ENCODE peak calls at places on chromosome 2, in five cellular contexts. One of them, this sample, is unnamed.
A peak's percentile ranks its signal among the peaks of the same experiment; 100 is the strongest.

GRCh38 chr2:178363252-178363651 is 87.7 kb downstream of the PRKRA start:
- DNase-seq in AG09309: peak; percentile 7
- DNase-seq in AG10803: peak; percentile 27
- DNase-seq in lower lobe of right lung: no peak
- DNase-seq in GM12865: no peak
- DNase-seq in this sample: no peak

GRCh38 chr2:10525573-10526265 is 77.6 kb upstream of the ODC1 start:
- DNase-seq in AG09309: no peak
- DNase-seq in AG10803: no peak
- DNase-seq in lower lobe of right lung: no peak
- DNase-seq in GM12865: no peak
- DNase-seq in this sample: no peak

GRCh38 chr2:172806426-172807008 is 70.9 kb downstream of the RAPGEF4 start:
- DNase-seq in AG09309: no peak
- DNase-seq in AG10803: peak; percentile 60
- DNase-seq in lower lobe of right lung: no peak
- DNase-seq in GM12865: peak; percentile 48
- DNase-seq in this sample: peak; percentile 76

GRCh38 chr2:37283207-37283606 is 41.4 kb downstream of the PRKD3 start:
- DNase-seq in AG09309: peak; percentile 68
- DNase-seq in AG10803: peak; percentile 85
- DNase-seq in lower lobe of right lung: no peak
- DNase-seq in GM12865: no peak
- DNase-seq in this sample: peak; percentile 85

GRCh38 chr2:110983130-110983529 is 137.6 kb upstream of the BCL2L11 start:
- DNase-seq in AG09309: no peak
- DNase-seq in AG10803: no peak
- DNase-seq in lower lobe of right lung: no peak
- DNase-seq in GM12865: no peak
- DNase-seq in this sample: peak; percentile 20

GRCh38 chr2:75289771-75290170 is 90.5 kb upstream of the TACR1 start:
- DNase-seq in AG09309: no peak
- DNase-seq in AG10803: peak; percentile 42
- DNase-seq in lower lobe of right lung: no peak
- DNase-seq in GM12865: no peak
- DNase-seq in this sample: no peak

GRCh38 chr2:203360833-203361430 is 32.7 kb downstream of the ABI2 start:
- DNase-seq in AG09309: no peak
- DNase-seq in AG10803: no peak
- DNase-seq in lower lobe of right lung: no peak
- DNase-seq in GM12865: peak; percentile 21
- DNase-seq in this sample: peak; percentile 71

GRCh38 chr2:232085179-232085578 is 123.7 kb downstream of the DIS3L2 start:
- DNase-seq in AG09309: no peak
- DNase-seq in AG10803: no peak
- DNase-seq in lower lobe of right lung: no peak
- DNase-seq in GM12865: no peak
- DNase-seq in this sample: no peak

GRCh38 chr2:53724511-53724910 is 43.1 kb upstream of the CHAC2 start:
- DNase-seq in AG09309: peak; percentile 55
- DNase-seq in AG10803: peak; percentile 76
- DNase-seq in lower lobe of right lung: no peak
- DNase-seq in GM12865: no peak
- DNase-seq in this sample: peak; percentile 81

GRCh38 chr2:235170536-235171510 is 219.0 kb downstream of the SH3BP4 start:
- DNase-seq in AG09309: peak; percentile 67
- DNase-seq in AG10803: peak; percentile 90
- DNase-seq in lower lobe of right lung: no peak
- DNase-seq in GM12865: no peak
- DNase-seq in this sample: peak; percentile 27

GRCh38 chr2:217949448-217949847 is 53.3 kb downstream of the TNS1 start:
- DNase-seq in AG09309: no peak
- DNase-seq in AG10803: no peak
- DNase-seq in lower lobe of right lung: no peak
- DNase-seq in GM12865: no peak
- DNase-seq in this sample: no peak

GRCh38 chr2:29187926-29188325 is 72.7 kb downstream of the CLIP4 start:
- DNase-seq in AG09309: no peak
- DNase-seq in AG10803: peak; percentile 44
- DNase-seq in lower lobe of right lung: no peak
- DNase-seq in GM12865: no peak
- DNase-seq in this sample: no peak

GRCh38 chr2:85078536-85078935 is 54.7 kb upstream of the TCF7L1 start:
- DNase-seq in AG09309: no peak
- DNase-seq in AG10803: no peak
- DNase-seq in lower lobe of right lung: no peak
- DNase-seq in GM12865: no peak
- DNase-seq in this sample: no peak

GRCh38 chr2:145040433-145040832 is 520.5 kb upstream of the ZEB2 start:
- DNase-seq in AG09309: no peak
- DNase-seq in AG10803: no peak
- DNase-seq in lower lobe of right lung: no peak
- DNase-seq in GM12865: no peak
- DNase-seq in this sample: no peak

GRCh38 chr2:19377717-19378116 is 19.3 kb upstream of the OSR1 start:
- DNase-seq in AG09309: no peak
- DNase-seq in AG10803: no peak
- DNase-seq in lower lobe of right lung: no peak
- DNase-seq in GM12865: no peak
- DNase-seq in this sample: no peak

GRCh38 chr2:75064691-75065396 is 106.4 kb downstream of the POLE4 start:
- DNase-seq in AG09309: no peak
- DNase-seq in AG10803: peak; percentile 29
- DNase-seq in lower lobe of right lung: peak; percentile 71
- DNase-seq in GM12865: peak; percentile 75
- DNase-seq in this sample: peak; percentile 69

GRCh38 chr2:32701806-32702205 is 74.0 kb downstream of the TTC27 start:
- DNase-seq in AG09309: no peak
- DNase-seq in AG10803: no peak
- DNase-seq in lower lobe of right lung: no peak
- DNase-seq in GM12865: no peak
- DNase-seq in this sample: no peak
- TF ChIP-seq CTCF in AG09309: no peak
- TF ChIP-seq CTCF in AG10803: no peak
- TF ChIP-seq CTCF in lower lobe of right lung: no peak
- TF ChIP-seq CTCF in GM12865: no peak
- TF ChIP-seq CTCF in this sample: no peak

GRCh38 chr2:86295071-86295470 is 42.4 kb downstream of the REEP1 start:
- DNase-seq in AG09309: no peak
- DNase-seq in AG10803: no peak
- DNase-seq in lower lobe of right lung: no peak
- DNase-seq in GM12865: no peak
- DNase-seq in this sample: no peak

GRCh38 chr2:86300496-86300895 is 36.9 kb downstream of the REEP1 start:
- DNase-seq in AG09309: no peak
- DNase-seq in AG10803: no peak
- DNase-seq in lower lobe of right lung: no peak
- DNase-seq in GM12865: no peak
- DNase-seq in this sample: peak; percentile 48

GRCh38 chr2:86298411-86299390 is 38.7 kb downstream of the REEP1 start:
- DNase-seq in AG09309: no peak
- DNase-seq in AG10803: peak; percentile 6
- DNase-seq in lower lobe of right lung: no peak
- DNase-seq in GM12865: no peak
- DNase-seq in this sample: peak; percentile 37

GRCh38 chr2:86296947-86297346 is 40.5 kb downstream of the REEP1 start:
- DNase-seq in AG09309: no peak
- DNase-seq in AG10803: no peak
- DNase-seq in lower lobe of right lung: no peak
- DNase-seq in GM12865: no peak
- DNase-seq in this sample: no peak

GRCh38 chr2:86297382-86298147 is 39.9 kb downstream of the REEP1 start:
- DNase-seq in AG09309: no peak
- DNase-seq in AG10803: no peak
- DNase-seq in lower lobe of right lung: no peak
- DNase-seq in GM12865: peak; percentile 52
- DNase-seq in this sample: no peak
- TF ChIP-seq CTCF in AG09309: peak; percentile 5
- TF ChIP-seq CTCF in AG10803: no peak
- TF ChIP-seq CTCF in lower lobe of right lung: peak; percentile 15
- TF ChIP-seq CTCF in GM12865: peak; percentile 53
- TF ChIP-seq CTCF in this sample: peak; percentile 7

GRCh38 chr2:25309402-25309801 is 32.3 kb downstream of the DNMT3A start:
- DNase-seq in AG09309: no peak
- DNase-seq in AG10803: peak; percentile 44
- DNase-seq in lower lobe of right lung: no peak
- DNase-seq in GM12865: peak; percentile 68
- DNase-seq in this sample: peak; percentile 68
- TF ChIP-seq CTCF in AG09309: peak; percentile 47
- TF ChIP-seq CTCF in AG10803: peak; percentile 54
- TF ChIP-seq CTCF in lower lobe of right lung: peak; percentile 46
- TF ChIP-seq CTCF in GM12865: peak; percentile 48
- TF ChIP-seq CTCF in this sample: peak; percentile 45

GRCh38 chr2:61670591-61671503 is 132.7 kb upstream of the XPO1 start:
- DNase-seq in AG09309: no peak
- DNase-seq in AG10803: peak; percentile 40
- DNase-seq in lower lobe of right lung: no peak
- DNase-seq in GM12865: peak; percentile 66
- DNase-seq in this sample: peak; percentile 46

GRCh38 chr2:61675204-61675603 is 137.0 kb upstream of the XPO1 start:
- DNase-seq in AG09309: no peak
- DNase-seq in AG10803: no peak
- DNase-seq in lower lobe of right lung: no peak
- DNase-seq in GM12865: no peak
- DNase-seq in this sample: no peak

GRCh38 chr2:61677306-61677705 is 139.2 kb upstream of the XPO1 start:
- DNase-seq in AG09309: no peak
- DNase-seq in AG10803: no peak
- DNase-seq in lower lobe of right lung: no peak
- DNase-seq in GM12865: no peak
- DNase-seq in this sample: no peak

DNA sequence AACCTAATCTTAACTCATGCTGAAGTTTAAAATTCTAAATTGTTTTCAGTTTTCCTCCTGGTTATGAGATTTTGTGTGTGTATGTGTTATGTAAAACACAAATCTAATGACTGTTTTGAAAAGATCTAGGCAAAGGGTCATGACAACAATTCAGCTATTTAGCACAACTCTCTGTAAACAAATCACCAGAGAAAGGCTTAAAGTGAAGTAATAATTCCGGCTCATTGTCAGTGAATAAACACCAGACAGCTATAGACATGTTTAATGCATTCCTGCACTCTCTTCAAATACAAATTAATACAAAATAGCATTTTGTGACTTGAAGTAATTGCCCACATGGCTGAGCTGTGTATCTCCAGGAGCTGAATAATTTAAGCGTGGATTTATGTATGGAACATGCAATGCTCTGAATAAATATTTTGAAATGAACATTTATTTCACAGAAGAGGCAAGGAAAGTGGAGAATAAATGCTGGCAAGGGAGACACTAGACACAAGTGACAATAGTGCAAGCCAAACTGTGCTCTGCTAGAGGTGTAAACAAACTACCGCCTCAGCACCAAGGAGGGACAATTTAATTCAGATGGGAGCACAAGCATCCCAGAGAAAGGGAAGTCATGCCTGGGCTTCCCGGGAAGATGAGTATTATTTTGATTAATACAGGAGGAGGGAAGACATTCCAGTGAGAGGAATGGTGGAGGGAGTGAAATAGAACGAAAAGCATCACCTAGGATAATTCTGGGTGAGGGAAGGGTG is 133.6 kb upstream of the XPO1 start:
- DNase-seq in AG09309: no peak
- DNase-seq in AG10803: peak; percentile 12
- DNase-seq in lower lobe of right lung: no peak
- DNase-seq in GM12865: no peak
- DNase-seq in this sample: no peak
- TF ChIP-seq CTCF in AG09309: no peak
- TF ChIP-seq CTCF in AG10803: no peak
- TF ChIP-seq CTCF in lower lobe of right lung: no peak
- TF ChIP-seq CTCF in GM12865: no peak
- TF ChIP-seq CTCF in this sample: no peak

DNA sequence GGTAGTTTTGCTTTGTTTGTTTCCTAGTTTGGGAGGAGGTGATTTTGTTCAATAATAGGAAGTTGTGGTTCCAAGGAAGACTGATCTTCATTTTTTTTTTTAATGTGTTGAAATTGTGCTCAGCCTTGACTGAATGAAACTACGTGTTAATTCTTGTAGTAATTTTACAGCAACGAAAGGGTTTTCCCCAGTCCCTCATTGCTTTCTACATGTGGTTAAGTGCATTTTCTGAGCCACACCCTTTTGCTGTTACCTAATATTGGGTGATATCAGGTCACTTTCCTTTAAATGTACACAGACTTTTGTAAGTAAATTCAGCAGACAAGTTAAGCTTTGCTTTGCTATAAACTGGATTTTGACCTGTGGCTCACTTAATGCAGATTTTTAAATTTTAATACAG is 73.6 kb downstream of the OTX1 start:
- DNase-seq in AG09309: no peak
- DNase-seq in AG10803: no peak
- DNase-seq in lower lobe of right lung: no peak
- DNase-seq in GM12865: peak; percentile 74
- DNase-seq in this sample: no peak
- TF ChIP-seq CTCF in AG09309: no peak
- TF ChIP-seq CTCF in AG10803: no peak
- TF ChIP-seq CTCF in lower lobe of right lung: no peak
- TF ChIP-seq CTCF in GM12865: no peak
- TF ChIP-seq CTCF in this sample: no peak

GRCh38 chr2:206064077-206064476 is 21.9 kb downstream of the INO80D start:
- DNase-seq in AG09309: no peak
- DNase-seq in AG10803: no peak
- DNase-seq in lower lobe of right lung: no peak
- DNase-seq in GM12865: no peak
- DNase-seq in this sample: peak; percentile 19
- TF ChIP-seq CTCF in AG09309: no peak
- TF ChIP-seq CTCF in AG10803: no peak
- TF ChIP-seq CTCF in lower lobe of right lung: no peak
- TF ChIP-seq CTCF in GM12865: no peak
- TF ChIP-seq CTCF in this sample: no peak

This sample was measured in cardiac muscle cell.